ENCODE peak calls at places on chromosomes 3 and 15, in ten cellular contexts. I is GM12865; V is COR-L47; T is spleen; A is fibroblast of lung; W is SK-MEL-5; C is GM06990; H is substantia nigra; B is stimulated activated CD4-positive, alpha-beta T cell treated with anti-CD3 and anti-CD28 coated beads, Interleukin-2, amount 100 ng/mL, for 48 hours; S is IMR-90. P is an unnamed sample.

GRCh38 chr15:48481802-48482201 is 150.6 kb downstream of the DUT start:
- DNase-seq in I (no peak), V (no peak), T (no peak), A (peak; percentile 62), W (no peak), C (no peak), H (no peak), B (no peak), S (peak; percentile 80), P (no peak)

GRCh38 chr3:46361408-46362283 is 7.7 kb downstream of the CCR2 start:
- DNase-seq in I (peak; percentile 14), V (no peak), T (no peak), A (no peak), W (no peak), C (no peak), H (no peak), B (no peak), S (no peak), P (peak; percentile 37)

GRCh38 chr3:129605593-129606521 is 619 bp downstream of the PLXND1 start:
- DNase-seq in I (peak; percentile 35), V (peak; percentile 90), T (peak; percentile 87), A (peak; percentile 47), W (no peak), C (peak; percentile 51), H (peak; percentile 32), B (no peak), S (peak; percentile 51), P (no peak)

GRCh38 chr3:82274897-82275296 is 513.5 kb upstream of the GBE1 start:
- DNase-seq in I (no peak), V (no peak), T (no peak), A (no peak), W (no peak), C (no peak), H (no peak), B (no peak), S (no peak), P (no peak)

GRCh38 chr15:93664180-93664951 is 567.0 kb upstream of the MCTP2 start:
- DNase-seq in I (no peak), V (no peak), T (no peak), A (no peak), W (no peak), C (no peak), H (no peak), B (no peak), S (no peak), P (no peak)

GRCh38 chr3:73314182-73314951 is 252.9 kb downstream of the EBLN2 start:
- DNase-seq in I (peak; percentile 18), V (no peak), T (no peak), A (no peak), W (no peak), C (peak; percentile 9), H (no peak), B (no peak), S (no peak), P (no peak)

GRCh38 chr3:159798951-159799350 is 189.7 kb upstream of the IL12A start:
- DNase-seq in I (no peak), V (no peak), T (no peak), A (no peak), W (no peak), C (no peak), H (no peak), B (no peak), S (peak; percentile 75), P (no peak)

GRCh38 chr15:96020133-96020532 is 310.4 kb upstream of the NR2F2 start:
- DNase-seq in I (no peak), V (no peak), T (no peak), A (no peak), W (peak; percentile 56), C (no peak), H (peak; percentile 53), B (no peak), S (no peak), P (no peak)

GRCh38 chr3:146155022-146155421 is 6.0 kb downstream of the PLOD2 start:
- DNase-seq in I (no peak), V (no peak), T (no peak), A (no peak), W (no peak), C (no peak), H (no peak), B (no peak), S (no peak), P (no peak)